ENCODE peak calls at places on chromosome 18, in six cellular contexts. K, Y, A, W, F and C are unnamed samples.
A peak's percentile ranks its signal among the peaks of the same experiment; 100 is the strongest.

GRCh38 chr18:22585821-22586220 is 168.1 kb upstream of the CTAGE1 start:
- DNase-seq in K (no peak), A (no peak), Y (no peak), W (no peak), F (no peak), C (no peak)

GRCh38 chr18:62739911-62740310 is 24.6 kb downstream of the PHLPP1 start:
- DNase-seq in F (no peak), Y (no peak), A (no peak), W (no peak), K (no peak), C (no peak)

GRCh38 chr18:48292787-48293409 is 116.3 kb downstream of the ZBTB7C start:
- DNase-seq in K (no peak), F (no peak), W (no peak), A (no peak), Y (no peak), C (no peak)

GRCh38 chr18:31197676-31198075 is 35.0 kb upstream of the DSC1 start:
- DNase-seq in Y (no peak), A (no peak), K (no peak), F (no peak), W (no peak), C (no peak)

GRCh38 chr18:9810994-9811393 is 74.8 kb upstream of the TXNDC2 start:
- DNase-seq in W (no peak), Y (no peak), F (no peak), K (no peak), A (no peak), C (no peak)

GRCh38 chr18:25111382-25112070 is 240.4 kb downstream of the ZNF521 start:
- DNase-seq in K (no peak), W (no peak), Y (no peak), F (no peak), A (no peak), C (no peak)

GRCh38 chr18:6598657-6599056 is 130.9 kb upstream of the ARHGAP28 start:
- DNase-seq in F (no peak), Y (no peak), W (no peak), A (no peak), K (no peak), C (no peak)

GRCh38 chr18:6414118-6414722 is 491 bp downstream of the L3MBTL4 start:
- DNase-seq in K (peak; percentile 53), W (peak; percentile 36), A (peak; percentile 57), Y (no peak), F (peak; percentile 23), C (peak; percentile 56)

GRCh38 chr18:35620765-35621164 is 39.2 kb downstream of the GALNT1 start:
- DNase-seq in K (no peak), A (no peak), W (peak; percentile 37), Y (peak; percentile 57), F (no peak), C (no peak)

GRCh38 chr18:58223717-58224424 is 179.8 kb downstream of the NEDD4L start:
- DNase-seq in Y (peak; percentile 98), K (no peak), F (peak; percentile 81), W (peak; percentile 97), A (no peak), C (no peak)

GRCh38 chr18:54279477-54280205 is 10.3 kb downstream of the POLI start:
- DNase-seq in A (no peak), K (no peak), W (no peak), Y (no peak), F (no peak), C (no peak)

GRCh38 chr18:79481041-79481790 is 85.5 kb downstream of the NFATC1 start:
- DNase-seq in A (no peak), W (no peak), Y (no peak), K (no peak), F (no peak), C (no peak)

GRCh38 chr18:48943736-48944527 is 6.8 kb downstream of the SMAD7 start:
- DNase-seq in K (no peak), W (peak; percentile 7), A (no peak), F (no peak), Y (no peak), C (no peak)